ENCODE peak calls at places on chromosomes 2 and 18, in seven cellular contexts. K is neuronal stem cell, H is spleen, O is psoas muscle, V is AG04450, D is uterus, B is heart right ventricle. T is an unnamed sample.

GRCh38 chr2:224545884-224546644 is 39.1 kb downstream of the CUL3 start:
- DNase-seq in B (no peak), D (no peak), O (no peak), H (no peak), K (no peak), V (peak; percentile 23), T (no peak)

GRCh38 chr2:137383391-137383790 is 580.9 kb upstream of the HNMT start:
- DNase-seq in B (no peak), D (no peak), V (no peak), H (no peak), O (no peak), K (peak; percentile 4), T (no peak)

GRCh38 chr2:234495801-234496441 is 960 bp downstream of the ARL4C start:
- DNase-seq in H (peak; percentile 88), V (no peak), K (no peak), B (peak; percentile 23), D (no peak), O (peak; percentile 59), T (peak; percentile 59)

GRCh38 chr2:128687551-128687945 is 368.9 kb upstream of the HS6ST1 start:
- DNase-seq in D (no peak), O (no peak), B (no peak), V (no peak), K (no peak), H (no peak), T (no peak)

GRCh38 chr2:129909648-129910418 is 69.6 kb upstream of the RAB6C start:
- DNase-seq in B (no peak), V (no peak), O (no peak), H (no peak), K (no peak), D (no peak), T (peak; percentile 36)

GRCh38 chr2:220811115-220811514 is 761.0 kb downstream of the EPHA4 start:
- DNase-seq in K (no peak), O (no peak), B (no peak), V (no peak), H (no peak), D (no peak), T (no peak)

GRCh38 chr2:219461061-219461514 is 26.4 kb downstream of the SPEG start:
- DNase-seq in O (peak; percentile 76), V (no peak), K (no peak), B (peak; percentile 61), D (peak; percentile 79), H (no peak), T (no peak)

GRCh38 chr2:65754219-65754618 is 321.8 kb upstream of the SPRED2 start:
- DNase-seq in H (no peak), K (no peak), O (no peak), D (no peak), B (no peak), V (no peak), T (no peak)

GRCh38 chr2:189466656-189467055 is 25.4 kb downstream of the WDR75 start:
- DNase-seq in O (no peak), V (peak; percentile 1), H (no peak), B (no peak), K (no peak), D (no peak), T (no peak)

GRCh38 chr2:226934546-226935243 is 98.8 kb downstream of the RHBDD1 start:
- DNase-seq in D (no peak), H (no peak), O (no peak), V (no peak), B (no peak), K (no peak), T (no peak)

GRCh38 chr2:119387381-119388129 is 20.8 kb downstream of the DBI start:
- DNase-seq in D (peak; percentile 41), H (no peak), K (no peak), O (peak; percentile 74), B (peak; percentile 50), V (no peak), T (no peak)

GRCh38 chr2:10373931-10374330 is 71.2 kb downstream of the HPCAL1 start:
- DNase-seq in K (no peak), D (no peak), B (no peak), H (no peak), V (no peak), O (peak; percentile 28), T (no peak)

GRCh38 chr2:180829261-180829660 is 151.1 kb upstream of the UBE2E3 start:
- DNase-seq in H (no peak), O (no peak), B (no peak), D (no peak), K (no peak), V (no peak), T (no peak)

DNA sequence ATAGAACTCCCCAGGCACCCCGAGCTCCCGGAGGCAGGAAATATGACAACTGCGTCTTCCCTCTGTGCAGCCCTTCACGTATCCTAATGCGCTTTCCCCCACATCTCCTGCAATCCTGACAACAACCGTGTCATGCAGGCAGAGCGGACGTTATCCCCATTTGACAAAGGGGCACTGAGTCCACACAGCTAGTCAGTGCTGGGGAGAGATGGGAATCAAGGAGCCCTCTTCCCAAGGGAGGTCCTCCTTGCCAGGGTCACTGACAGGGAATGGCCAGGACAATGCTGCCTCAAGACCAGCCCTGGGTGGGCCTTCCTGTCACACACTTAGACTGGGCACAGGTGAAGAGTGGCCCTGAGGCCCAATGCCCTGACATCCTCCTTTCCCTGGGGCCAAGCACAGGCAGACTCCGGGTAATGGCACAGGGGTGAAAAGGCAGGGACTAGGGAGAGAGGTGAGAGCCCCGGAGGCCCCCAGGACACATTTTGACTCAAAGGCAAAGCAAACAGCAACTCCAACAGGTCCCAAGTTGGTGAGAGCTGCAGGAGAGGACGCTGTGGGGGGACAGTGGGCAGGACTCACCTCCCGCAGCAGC is 2.2 kb downstream of the ADCY3 start:
- DNase-seq in V (no peak), B (no peak), H (peak; percentile 49), O (no peak), D (no peak), K (no peak), T (no peak)
- H3K4me3 ChIP-seq in V (no peak overlapping the region), B (no peak overlapping the region), H (no peak overlapping the region), O (peak overlapping the region; percentile 73), D (peak overlapping the region; percentile 86), K (peak overlapping the region; percentile 7), T (no peak overlapping the region)

DNA sequence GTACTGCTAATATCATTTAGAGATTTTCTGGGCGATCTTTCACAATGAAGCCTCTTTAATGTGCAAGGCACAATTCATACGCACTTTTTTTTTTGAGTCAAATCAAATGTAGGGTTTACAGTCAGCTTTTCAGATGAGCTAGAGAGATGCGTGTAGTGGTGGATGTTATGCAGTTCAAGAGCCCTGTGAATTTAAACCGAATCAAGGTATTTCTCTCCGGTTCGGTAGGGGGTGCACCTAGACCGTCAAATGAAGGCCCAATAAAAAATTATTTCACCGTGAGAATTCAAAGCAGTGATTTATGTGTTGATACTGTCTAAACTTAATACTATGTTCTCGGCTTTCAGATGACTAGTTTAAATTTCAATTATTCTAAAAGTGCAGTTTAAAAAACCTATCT is 1.1 kb downstream of the PTH2R start:
- DNase-seq in V (no peak), B (no peak), H (no peak), O (no peak), K (peak; percentile 5), D (no peak), T (no peak)
- H3K27me3 ChIP-seq in V (peaks cover 12% of the 10 kb centered on the region), B (peaks cover 31% of the 10 kb centered on the region), H (peaks cover 44% of the 10 kb centered on the region), O (no peaks in the 10 kb centered on the region), K (peaks cover 48% of the 10 kb centered on the region), D (no peaks in the 10 kb centered on the region), T (peaks cover 61% of the 10 kb centered on the region)

DNA sequence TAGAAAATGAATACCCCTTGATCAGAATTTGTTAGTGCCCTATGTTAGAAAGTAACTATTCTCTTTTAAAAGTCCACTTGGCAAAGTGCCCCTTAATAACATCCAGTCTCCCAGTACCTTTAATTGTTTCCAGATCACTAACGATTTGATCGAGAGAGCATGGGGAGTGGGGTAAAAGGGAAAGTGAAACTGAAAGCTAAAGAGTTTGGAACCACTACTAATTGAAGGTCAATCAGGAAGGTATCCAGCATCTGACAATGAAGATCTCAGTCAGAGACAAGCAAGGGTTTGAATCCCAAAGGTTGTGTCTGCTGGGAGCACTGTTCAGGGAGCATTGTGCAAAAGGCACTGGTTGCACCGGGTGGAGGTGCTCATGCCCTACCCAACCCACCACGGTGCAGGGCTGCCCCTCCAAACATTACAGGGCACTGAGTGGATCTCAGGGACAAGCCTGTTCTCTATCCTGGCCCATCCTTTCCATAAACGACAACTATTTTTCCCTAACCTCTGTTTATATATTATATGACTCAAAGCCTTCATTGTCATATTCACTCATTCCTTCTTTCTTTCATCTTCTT is 14.6 kb upstream of the RIT2 start:
- DNase-seq in V (no peak), B (no peak), K (no peak), D (no peak), O (no peak), H (no peak), T (no peak)
- H3K4me3 ChIP-seq in V (peak overlapping the region; percentile 25), B (no peak overlapping the region), K (no peak overlapping the region), D (peak overlapping the region; percentile 24), O (peak overlapping the region; percentile 36), H (no peak overlapping the region), T (peak overlapping the region; percentile 23)

GRCh38 chr2:120490091-120490798 is 144.3 kb downstream of the INHBB start:
- DNase-seq in V (no peak), D (no peak), B (no peak), K (no peak), H (peak; percentile 30), O (peak; percentile 9), T (no peak)
- H3K27me3 ChIP-seq in V (peaks cover 22% of the 10 kb centered on the region), D (no peaks in the 10 kb centered on the region), B (no peaks in the 10 kb centered on the region), K (peaks cover 8% of the 10 kb centered on the region), H (no peaks in the 10 kb centered on the region), O (no peaks in the 10 kb centered on the region), T (no peaks in the 10 kb centered on the region)

T was measured in SJSA1.